ENCODE peak calls at places on chromosomes 1 and 21, in seven cellular contexts. S is IMR-90, R is neuronal stem cell, N is mesendoderm, I is H9, V is H1, U is mesenchymal stem cell. G is an unnamed sample.

GRCh38 chr1:2633401-2633935 is 652 bp upstream of the MMEL1 start:
- DNase-seq in S (no peak), R (no peak), N (no peak), I (no peak), V (no peak), U (no peak), G (no peak)

GRCh38 chr1:113905435-113905861 is 322 bp downstream of the DCLRE1B start:
- DNase-seq in S (no peak), R (no peak), N (peak; percentile 84), I (peak; percentile 79), V (peak; percentile 73), U (no peak), G (peak; percentile 33)

GRCh38 chr1:48977273-48977672 is 200.6 kb upstream of the BEND5 start:
- DNase-seq in S (no peak), R (no peak), N (no peak), I (no peak), V (no peak), U (no peak), G (no peak)

GRCh38 chr21:44930543-44930981 is 9.3 kb upstream of the SLX9 start:
- DNase-seq in S (no peak), R (no peak), N (no peak), I (no peak), V (no peak), U (peak; percentile 15), G (no peak)

GRCh38 chr1:159921251-159921650 is 4.1 kb downstream of the TAGLN2 start:
- DNase-seq in S (peak; percentile 21), R (no peak), N (no peak), I (no peak), V (no peak), U (peak; percentile 37), G (peak; percentile 27)

GRCh38 chr1:206445116-206445515 is 25.2 kb upstream of the IKBKE start:
- DNase-seq in S (peak; percentile 71), R (no peak), N (no peak), I (no peak), V (no peak), U (no peak), G (no peak)

GRCh38 chr1:225962440-225962975 is 21.5 kb upstream of the LEFTY2 start:
- DNase-seq in S (no peak), R (no peak), N (peak; percentile 72), I (peak; percentile 90), V (peak; percentile 99), U (no peak), G (peak; percentile 32)

GRCh38 chr1:167221126-167221803 is 579 bp downstream of the POU2F1 start:
- DNase-seq in S (no peak), R (peak; percentile 26), N (no peak), I (peak; percentile 48), V (peak; percentile 65), U (no peak), G (peak; percentile 46)

GRCh38 chr21:15839601-15840000 is 109.8 kb downstream of the USP25 start:
- DNase-seq in S (peak; percentile 39), R (no peak), N (no peak), I (no peak), V (no peak), U (no peak), G (no peak)

GRCh38 chr1:234141006-234141405 is 232.2 kb upstream of the COA6 start:
- DNase-seq in S (no peak), R (no peak), N (no peak), I (no peak), V (no peak), U (no peak), G (no peak)

GRCh38 chr1:45508295-45509151 is 8.4 kb downstream of the MMACHC start:
- DNase-seq in S (no peak), R (no peak), N (peak; percentile 54), I (peak; percentile 50), V (peak; percentile 57), U (no peak), G (no peak)

GRCh38 chr21:25801217-25802015 is 66.6 kb downstream of the GABPA start:
- DNase-seq in S (peak; percentile 76), R (peak; percentile 83), N (peak; percentile 93), I (peak; percentile 94), V (peak; percentile 97), U (peak; percentile 83), G (peak; percentile 96)

GRCh38 chr1:210250998-210251679 is 18.5 kb downstream of the SERTAD4 start:
- DNase-seq in S (no peak), R (peak; percentile 67), N (peak; percentile 94), I (peak; percentile 89), V (peak; percentile 86), U (peak; percentile 60), G (peak; percentile 58)

GRCh38 chr1:108512239-108513071 is 47.4 kb upstream of the EEIG2 start:
- DNase-seq in S (peak; percentile 50), R (peak; percentile 12), N (peak; percentile 26), I (no peak), V (no peak), U (peak; percentile 50), G (no peak)

GRCh38 chr1:151211972-151212705 is 13.8 kb downstream of the PIP5K1A start:
- DNase-seq in S (no peak), R (no peak), N (no peak), I (no peak), V (no peak), U (peak; percentile 51), G (no peak)

GRCh38 chr1:156475568-156476500 is 24.7 kb downstream of the MEF2D start:
- DNase-seq in S (peak; percentile 99), R (no peak), N (no peak), I (no peak), V (no peak), U (peak; percentile 87), G (no peak)

GRCh38 chr21:44800971-44801467 is 601 bp downstream of the UBE2G2 start:
- DNase-seq in S (peak; percentile 26), R (no peak), N (peak; percentile 72), I (no peak), V (no peak), U (peak; percentile 49), G (peak; percentile 88)

GRCh38 chr1:168833801-168834224 is 104.8 kb upstream of the DPT start:
- DNase-seq in S (no peak), R (no peak), N (peak; percentile 40), I (no peak), V (no peak), U (no peak), G (no peak)

GRCh38 chr1:31181515-31182343 is 58.0 kb downstream of the NKAIN1 start:
- DNase-seq in S (no peak), R (no peak), N (peak; percentile 55), I (peak; percentile 82), V (peak; percentile 88), U (peak; percentile 37), G (peak; percentile 83)

GRCh38 chr1:200381256-200381980 is 28.4 kb downstream of the ZNF281 start:
- DNase-seq in S (peak; percentile 41), R (no peak), N (no peak), I (no peak), V (no peak), U (peak; percentile 57), G (no peak)

GRCh38 chr1:20439282-20439681 is 46.7 kb downstream of the CAMK2N1 start:
- DNase-seq in S (peak; percentile 55), R (no peak), N (peak; percentile 68), I (peak; percentile 43), V (no peak), U (peak; percentile 54), G (no peak)

GRCh38 chr1:108190686-108191416 is 9.3 kb downstream of the SLC25A24 start:
- DNase-seq in S (no peak), R (no peak), N (no peak), I (no peak), V (no peak), U (no peak), G (no peak)

GRCh38 chr1:98870959-98871903 is 133.4 kb downstream of the PLPPR5 start:
- DNase-seq in S (no peak), R (no peak), N (peak; percentile 60), I (no peak), V (no peak), U (no peak), G (no peak)

GRCh38 chr1:102872526-102872925 is 235.8 kb downstream of the COL11A1 start:
- DNase-seq in S (no peak), R (peak; percentile 2), N (peak; percentile 69), I (no peak), V (no peak), U (no peak), G (no peak)

GRCh38 chr1:10646347-10646861 is 150.0 kb downstream of the CASZ1 start:
- DNase-seq in S (peak; percentile 67), R (no peak), N (peak; percentile 79), I (no peak), V (no peak), U (peak; percentile 59), G (no peak)

GRCh38 chr1:240739139-240739538 is 127.2 kb upstream of the GREM2 start:
- DNase-seq in S (no peak), R (no peak), N (no peak), I (no peak), V (no peak), U (peak; percentile 12), G (no peak)

GRCh38 chr1:81876901-81877750 is 76.4 kb downstream of the ADGRL2 start:
- DNase-seq in S (peak; percentile 46), R (no peak), N (no peak), I (no peak), V (no peak), U (peak; percentile 57), G (no peak)

GRCh38 chr21:45018131-45019075 is 56.0 kb upstream of the ADARB1 start:
- DNase-seq in S (no peak), R (no peak), N (no peak), I (no peak), V (no peak), U (no peak), G (no peak)

GRCh38 chr1:221097479-221098281 is 218.4 kb downstream of the HLX start:
- DNase-seq in S (peak; percentile 88), R (no peak), N (no peak), I (no peak), V (no peak), U (peak; percentile 99), G (peak; percentile 80)

GRCh38 chr1:29489471-29489870 is 253.1 kb downstream of the PTPRU start:
- DNase-seq in S (no peak), R (no peak), N (no peak), I (no peak), V (no peak), U (no peak), G (no peak)
- H3K18ac ChIP-seq in S (no peak overlapping the region), R (no peak overlapping the region), N (no peak overlapping the region), I (no peak overlapping the region), V (no peak overlapping the region), U (no peak overlapping the region), G (no peak overlapping the region)

GRCh38 chr21:41650526-41651145 is 116.2 kb downstream of the RIPK4 start:
- DNase-seq in S (no peak), R (no peak), N (no peak), I (no peak), V (no peak), U (no peak), G (no peak)
- H2BK5ac ChIP-seq in S (no peak overlapping the region), R (no peak overlapping the region), N (no peak overlapping the region), I (no peak overlapping the region), V (no peak overlapping the region), U (no peak overlapping the region), G (no peak overlapping the region)

GRCh38 chr1:17582124-17582768 is 42.7 kb downstream of the ARHGEF10L start:
- DNase-seq in S (no peak), R (no peak), N (no peak), I (no peak), V (no peak), U (no peak), G (peak; percentile 60)
- H3K27ac ChIP-seq in S (no peak overlapping the region), R (peak overlapping the region; percentile 61), N (no peak overlapping the region), I (no peak overlapping the region), V (no peak overlapping the region), U (peak overlapping the region; percentile 48), G (no peak overlapping the region)

DNA sequence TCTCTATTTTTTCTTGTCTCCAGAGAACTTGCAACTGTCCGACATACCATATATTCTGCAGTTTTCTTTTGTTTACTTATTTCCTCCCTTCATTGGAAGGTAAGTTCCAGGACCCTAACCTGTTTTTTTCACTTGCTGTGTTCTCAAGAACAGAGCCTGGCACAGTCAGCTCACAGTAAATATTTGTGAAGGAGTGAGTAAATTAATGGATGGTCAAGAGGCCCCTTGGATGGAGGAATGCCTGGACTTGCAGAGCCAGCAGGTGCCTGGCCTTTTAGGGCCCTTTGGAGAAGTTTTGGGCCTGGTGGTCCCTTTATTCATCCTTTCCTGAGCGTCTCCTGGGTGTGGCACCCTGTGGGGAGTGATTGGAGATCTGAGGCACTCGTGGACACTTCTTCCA is 182.1 kb upstream of the POU3F1 start:
- DNase-seq in S (no peak), R (no peak), N (no peak), I (no peak), V (no peak), U (no peak), G (no peak)
- H3K18ac ChIP-seq in S (no peak overlapping the region), R (no peak overlapping the region), N (no peak overlapping the region), I (no peak overlapping the region), V (no peak overlapping the region), U (no peak overlapping the region), G (no peak overlapping the region)

G was measured in trophoblast cell.